ENCODE peak calls at places on chromosomes 13 and 19, in four cellular contexts. X, R, Z and V are unnamed samples.

GRCh38 chr13:36420437-36420891 is 11.8 kb upstream of the CCNA1 start:
- DNase-seq in X (peak; percentile 83), R (peak; percentile 42), Z (peak; percentile 57), V (peak; percentile 59)

GRCh38 chr13:72737033-72737432 is 9.3 kb downstream of the BORA start:
- DNase-seq in X (no peak), R (no peak), Z (no peak), V (no peak)

GRCh38 chr19:46537136-46538097 is 41.8 kb upstream of the PNMA8B start:
- DNase-seq in X (peak; percentile 87), R (peak; percentile 62), Z (peak; percentile 19), V (peak; percentile 34)

GRCh38 chr19:19209372-19209771 is 2.4 kb upstream of the NCAN start:
- DNase-seq in X (no peak), R (no peak), Z (no peak), V (no peak)

GRCh38 chr13:103188688-103189326 is 122.6 kb upstream of the SLC10A2 start:
- DNase-seq in X (no peak), R (no peak), Z (peak; percentile 23), V (no peak)

GRCh38 chr13:44762946-44763345 is 186.8 kb upstream of the TSC22D1 start:
- DNase-seq in X (no peak), R (no peak), Z (peak; percentile 55), V (no peak)

GRCh38 chr13:30865131-30866009 is 40.7 kb upstream of the MEDAG start:
- DNase-seq in X (peak; percentile 89), R (peak; percentile 74), Z (peak; percentile 95), V (peak; percentile 83)

GRCh38 chr13:30934381-30934780 is 1.9 kb downstream of the TEX26 start:
- DNase-seq in X (no peak), R (no peak), Z (no peak), V (no peak)

GRCh38 chr19:13808856-13809255 is 13.6 kb downstream of the ZSWIM4 start:
- DNase-seq in X (no peak), R (no peak), Z (no peak), V (no peak)

GRCh38 chr13:28059214-28059613 is 41.2 kb downstream of the FLT3 start:
- DNase-seq in X (no peak), R (no peak), Z (peak; percentile 4), V (no peak)

GRCh38 chr19:5281588-5281987 is 59.0 kb downstream of the PTPRS start:
- DNase-seq in X (peak; percentile 84), R (peak; percentile 84), Z (no peak), V (no peak)

GRCh38 chr13:44271031-44271433 is 102.6 kb upstream of the SERP2 start:
- DNase-seq in X (no peak), R (no peak), Z (peak; percentile 61), V (peak; percentile 77)

GRCh38 chr19:47110521-47111080 is 3.0 kb downstream of the ZC3H4 start:
- DNase-seq in X (no peak), R (no peak), Z (no peak), V (no peak)

GRCh38 chr19:7869910-7870511 is 4.2 kb downstream of the PRR36 start:
- DNase-seq in X (no peak), R (no peak), Z (no peak), V (peak; percentile 85)

GRCh38 chr19:41298327-41298964 is 11.5 kb upstream of the CCDC97 start:
- DNase-seq in X (peak; percentile 90), R (peak; percentile 79), Z (peak; percentile 77), V (peak; percentile 39)

GRCh38 chr19:12180377-12180776 is 17.5 kb downstream of the ZNF136 start:
- DNase-seq in X (no peak), R (no peak), Z (no peak), V (no peak)

GRCh38 chr19:32287811-32288227 is 57.6 kb upstream of the ZNF507 start:
- DNase-seq in X (peak; percentile 84), R (peak; percentile 72), Z (peak; percentile 8), V (peak; percentile 61)

GRCh38 chr19:42272535-42272897 is 3.5 kb downstream of the CIC start:
- DNase-seq in X (no peak), R (no peak), Z (no peak), V (no peak)

GRCh38 chr13:91024157-91024792 is 323.2 kb upstream of the MIR17HG start:
- DNase-seq in X (no peak), R (no peak), Z (no peak), V (no peak)

GRCh38 chr13:113565526-113566226 is 18.9 kb upstream of the TFDP1 start:
- DNase-seq in X (peak; percentile 42), R (no peak), Z (no peak), V (no peak)

GRCh38 chr13:108958013-108958376 is 328.6 kb downstream of the MYO16 start:
- DNase-seq in X (no peak), R (no peak), Z (no peak), V (no peak)

GRCh38 chr19:15293751-15294505 is 38.4 kb downstream of the BRD4 start:
- DNase-seq in X (no peak), R (no peak), Z (no peak), V (no peak)

DNA sequence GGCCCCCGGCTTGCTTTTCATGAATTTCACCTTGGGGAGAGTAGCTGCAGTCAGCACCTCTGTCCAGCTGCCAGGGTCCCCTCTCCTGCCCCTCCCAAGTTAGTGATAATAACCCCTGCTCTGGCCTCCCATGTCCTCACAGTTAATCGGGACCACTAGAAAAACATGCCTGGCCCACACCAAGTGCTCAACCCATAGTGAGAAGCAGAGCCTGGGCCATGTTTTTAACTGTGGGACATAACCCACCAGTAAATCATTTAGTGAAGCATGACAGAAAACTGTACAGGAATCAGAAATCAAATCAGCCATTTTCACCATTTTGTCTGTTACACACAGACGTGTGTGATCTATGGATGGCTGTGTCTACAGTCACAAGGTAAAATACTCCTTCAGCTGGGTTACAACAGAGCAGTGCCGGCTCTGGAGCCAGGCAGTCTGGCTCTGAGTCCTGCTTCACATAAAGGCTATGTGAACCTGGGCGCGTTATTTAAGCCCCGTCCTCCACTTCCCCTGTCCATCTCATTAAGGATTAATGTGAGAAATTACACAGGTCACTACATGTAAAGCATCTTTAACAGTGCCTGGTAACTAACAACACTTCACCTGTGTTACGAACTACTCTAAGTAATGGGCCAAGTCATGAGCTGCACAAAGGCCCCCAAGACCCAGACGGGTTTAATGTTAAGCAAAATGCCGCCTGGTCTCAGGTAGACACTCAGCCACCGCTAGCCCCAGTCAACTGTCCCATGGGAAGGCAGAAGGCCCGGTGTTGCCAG is 7.6 kb upstream of the ECH1 start:
- DNase-seq in X (no peak), R (no peak), Z (no peak), V (no peak)
- H3K36me3 ChIP-seq in X (peaks cover 15% of the 10 kb centered on the region), R (peaks cover 88% of the 10 kb centered on the region), Z (peaks cover 56% of the 10 kb centered on the region), V (peaks cover 85% of the 10 kb centered on the region)

GRCh38 chr19:10919352-10920287 is 8.8 kb downstream of the YIPF2 start:
- DNase-seq in X (no peak), R (no peak), Z (no peak), V (no peak)
- H3K36me3 ChIP-seq in X (no peaks in the 10 kb centered on the region), R (peaks cover 90% of the 10 kb centered on the region), Z (peaks cover 25% of the 10 kb centered on the region), V (peaks cover 83% of the 10 kb centered on the region)

GRCh38 chr19:1624458-1624857 is 19.2 kb upstream of the UQCR11 start:
- DNase-seq in X (no peak), R (peak; percentile 31), Z (peak; percentile 43), V (no peak)
- H3K36me3 ChIP-seq in X (no peaks in the 10 kb centered on the region), R (peaks cover 34% of the 10 kb centered on the region), Z (peaks cover 13% of the 10 kb centered on the region), V (no peaks in the 10 kb centered on the region)

GRCh38 chr13:33119022-33119735 is 103.0 kb downstream of the KL start:
- DNase-seq in X (no peak), R (no peak), Z (peak; percentile 75), V (no peak)
- H3K36me3 ChIP-seq in X (peaks cover 5% of the 10 kb centered on the region), R (peaks cover 94% of the 10 kb centered on the region), Z (peaks cover 11% of the 10 kb centered on the region), V (peaks cover 91% of the 10 kb centered on the region)

GRCh38 chr19:17206736-17207581 is 8.2 kb upstream of the USE1 start:
- DNase-seq in X (no peak), R (no peak), Z (no peak), V (no peak)
- H3K36me3 ChIP-seq in X (no peaks in the 10 kb centered on the region), R (peaks cover 81% of the 10 kb centered on the region), Z (peaks cover 42% of the 10 kb centered on the region), V (peaks cover 52% of the 10 kb centered on the region)